ENCODE peak calls at places on chromosomes 2 and 18, in five cellular contexts. W is suprapubic skin, E is sigmoid colon, P is HL-60, U is GM23338. A is an unnamed sample. For H3K27me3, the result is how much of the 10 kb centered on the place peaks cover.

GRCh38 chr2:64779117-64779690 is 125.5 kb upstream of the SERTAD2 start:
- DNase-seq in U (no peak), E (no peak), P (no peak), W (no peak), A (no peak)

GRCh38 chr2:148273158-148273691 is 252.3 kb downstream of the MBD5 start:
- DNase-seq in W (no peak), P (no peak), E (no peak), U (peak), A (no peak)

GRCh38 chr2:69807821-69808540 is 21.5 kb upstream of the GMCL1 start:
- DNase-seq in U (no peak), E (no peak), W (no peak), P (no peak), A (no peak)

GRCh38 chr2:128563348-128563687 is 244.7 kb upstream of the HS6ST1 start:
- DNase-seq in W (peak), U (no peak), P (no peak), E (peak), A (peak)

GRCh38 chr2:215793747-215794595 is 219.4 kb downstream of the MREG start:
- DNase-seq in P (peak), U (no peak), E (no peak), W (no peak), A (no peak)

GRCh38 chr18:24142376-24142775 is 3.5 kb downstream of the CABYR start:
- DNase-seq in W (no peak), P (no peak), E (no peak), U (no peak), A (no peak)

GRCh38 chr2:42030196-42030759 is 17.5 kb upstream of the PKDCC start:
- DNase-seq in W (no peak), E (no peak), P (no peak), U (peak), A (no peak)

GRCh38 chr2:43105586-43106562 is 120.5 kb downstream of the ZFP36L2 start:
- DNase-seq in P (peak), E (peak), U (peak), W (peak), A (peak)

GRCh38 chr18:75782826-75783225 is 355.3 kb upstream of the SMIM21 start:
- DNase-seq in W (no peak), P (no peak), E (no peak), U (no peak), A (no peak)

GRCh38 chr2:214881647-214882205 is 72.2 kb upstream of the BARD1 start:
- DNase-seq in U (no peak), W (no peak), P (no peak), E (no peak), A (no peak)

GRCh38 chr2:178250429-178250828 is 56.1 kb downstream of the OSBPL6 start:
- DNase-seq in E (no peak), W (no peak), P (no peak), U (no peak), A (no peak)

GRCh38 chr2:104702451-104702850 is 151.5 kb upstream of the POU3F3 start:
- DNase-seq in W (no peak), U (peak), E (no peak), P (no peak), A (no peak)

GRCh38 chr18:79950440-79951341 is 762 bp downstream of the SLC66A2 start:
- DNase-seq in E (peak), U (peak), P (no peak), W (peak), A (peak)

GRCh38 chr18:10419420-10420103 is 34.9 kb upstream of the APCDD1 start:
- DNase-seq in W (no peak), P (no peak), E (no peak), U (no peak), A (no peak)

GRCh38 chr2:237922641-237923361 is 44.0 kb upstream of the UBE2F start:
- DNase-seq in P (no peak), U (no peak), E (peak), W (no peak), A (no peak)

GRCh38 chr2:74461187-74462053 is 3.2 kb downstream of the WBP1 start:
- DNase-seq in W (no peak), P (no peak), E (no peak), U (peak), A (no peak)

GRCh38 chr18:23380001-23380550 is 73.0 kb upstream of the RIOK3 start:
- DNase-seq in W (no peak), E (no peak), U (peak), P (no peak), A (peak)

GRCh38 chr2:18402888-18403287 is 157.6 kb downstream of the RDH14 start:
- DNase-seq in P (no peak), U (no peak), E (no peak), W (no peak), A (no peak)

GRCh38 chr2:31347788-31348187 is 66.8 kb downstream of the XDH start:
- DNase-seq in P (no peak), U (peak), W (no peak), E (no peak), A (no peak)

GRCh38 chr18:63897072-63897471 is 9.6 kb downstream of the SERPINB2 start:
- DNase-seq in U (no peak), E (no peak), W (no peak), P (no peak), A (no peak)

GRCh38 chr18:10213526-10213925 is 240.9 kb upstream of the APCDD1 start:
- DNase-seq in U (no peak), W (no peak), E (no peak), P (peak), A (peak)

DNA sequence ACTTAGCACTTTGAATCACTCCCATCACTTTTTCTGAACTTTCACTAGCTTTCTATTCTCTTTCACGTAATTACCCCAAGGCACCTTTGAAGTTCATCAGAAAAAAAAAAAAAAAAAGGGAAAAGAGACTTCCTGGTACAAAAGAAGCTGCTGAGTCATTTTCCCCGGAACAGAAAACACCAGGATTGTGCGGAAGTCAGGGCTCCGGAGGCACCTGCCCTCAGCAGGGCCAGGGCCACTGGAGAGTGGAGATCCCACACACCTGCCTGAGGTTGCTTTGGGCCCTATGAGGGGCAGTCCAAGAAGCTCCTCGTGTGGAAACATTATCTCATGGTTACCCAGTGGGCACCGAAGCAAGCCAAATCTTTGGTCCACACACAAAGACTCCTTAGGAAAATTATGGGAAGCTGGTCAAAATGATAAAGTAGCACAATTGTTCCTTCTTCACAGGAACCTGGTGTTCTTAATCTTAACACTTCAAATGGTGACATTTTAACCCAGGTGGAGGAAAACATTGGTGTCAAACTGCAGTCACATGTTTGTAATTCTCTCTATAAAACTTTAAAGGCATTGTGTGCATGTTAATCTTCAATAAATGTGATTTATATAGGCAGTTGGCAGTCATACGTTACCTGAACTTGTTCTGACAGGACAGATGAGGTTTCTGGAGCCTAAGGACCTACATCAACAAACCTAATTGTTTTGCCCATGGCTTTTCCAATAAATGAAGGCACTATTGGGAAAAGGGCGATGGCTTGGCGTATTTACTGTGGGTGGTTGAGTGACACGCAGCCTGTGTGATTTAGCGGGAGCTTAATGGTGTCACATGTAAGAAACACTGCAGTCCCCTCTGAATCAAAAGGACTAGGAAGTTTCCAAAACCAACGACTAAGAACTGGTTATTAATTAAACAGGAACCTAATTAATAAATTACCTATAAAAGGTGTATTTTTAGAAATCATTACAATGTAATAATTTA is 23.4 kb upstream of the FAM110C start:
- DNase-seq in P (no peak), U (peak), W (no peak), E (no peak), A (no peak)
- TF ChIP-seq POLR2AphosphoS5 in P (no peak), U (no peak), W (no peak), E (no peak), A (no peak)

GRCh38 chr18:37253424-37254255 is 312.0 kb downstream of the CELF4 start:
- DNase-seq in P (no peak), U (peak), W (no peak), E (no peak), A (no peak)

GRCh38 chr18:37252854-37253396 is 312.7 kb downstream of the CELF4 start:
- DNase-seq in U (peak), W (no peak), E (no peak), P (no peak), A (no peak)

GRCh38 chr18:37254973-37255372 is 310.6 kb downstream of the CELF4 start:
- DNase-seq in W (no peak), P (no peak), E (no peak), U (no peak), A (no peak)

GRCh38 chr18:37252342-37252741 is 313.3 kb downstream of the CELF4 start:
- DNase-seq in U (no peak), W (peak), P (no peak), E (no peak), A (no peak)

GRCh38 chr18:37254256-37254880 is 311.2 kb downstream of the CELF4 start:
- DNase-seq in P (no peak), W (no peak), U (peak), E (no peak), A (no peak)
- H3K27me3 ChIP-seq in P (half or more), W (half or more), U (under half), E (under half), A (under half)

DNA sequence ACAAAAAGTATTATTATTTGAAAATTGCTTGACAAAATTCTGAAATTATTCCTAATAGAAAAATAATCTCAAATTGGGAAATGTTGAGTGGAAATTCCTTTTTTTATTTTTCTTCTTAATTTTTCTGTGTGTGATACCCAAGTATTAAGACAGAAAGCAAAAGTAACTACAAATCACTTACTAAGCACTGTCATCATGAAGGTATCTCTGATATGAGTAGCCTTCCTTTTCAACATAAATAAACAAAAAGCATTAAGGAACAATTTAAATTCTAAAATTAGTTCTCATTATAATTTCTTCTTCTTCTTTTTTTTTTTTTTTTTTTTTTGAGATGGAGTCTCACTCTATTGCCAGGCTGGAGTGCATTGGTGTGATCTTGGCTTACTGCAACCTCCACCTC is 174.2 kb upstream of the RBMS1 start:
- DNase-seq in U (no peak), E (no peak), P (no peak), W (no peak), A (no peak)
- TF ChIP-seq POLR2AphosphoS5 in U (no peak), E (no peak), P (no peak), W (no peak), A (no peak)

GRCh38 chr2:111029135-111029927 is 91.4 kb upstream of the BCL2L11 start:
- DNase-seq in P (peak), U (peak), W (no peak), E (no peak), A (peak)

GRCh38 chr2:111031546-111032484 is 88.9 kb upstream of the BCL2L11 start:
- DNase-seq in W (no peak), P (no peak), U (no peak), E (no peak), A (no peak)

GRCh38 chr2:111025288-111025687 is 95.4 kb upstream of the BCL2L11 start:
- DNase-seq in U (no peak), P (no peak), E (no peak), W (no peak), A (no peak)

GRCh38 chr2:111030271-111030891 is 90.3 kb upstream of the BCL2L11 start:
- DNase-seq in W (no peak), P (no peak), U (no peak), E (no peak), A (no peak)

DNA sequence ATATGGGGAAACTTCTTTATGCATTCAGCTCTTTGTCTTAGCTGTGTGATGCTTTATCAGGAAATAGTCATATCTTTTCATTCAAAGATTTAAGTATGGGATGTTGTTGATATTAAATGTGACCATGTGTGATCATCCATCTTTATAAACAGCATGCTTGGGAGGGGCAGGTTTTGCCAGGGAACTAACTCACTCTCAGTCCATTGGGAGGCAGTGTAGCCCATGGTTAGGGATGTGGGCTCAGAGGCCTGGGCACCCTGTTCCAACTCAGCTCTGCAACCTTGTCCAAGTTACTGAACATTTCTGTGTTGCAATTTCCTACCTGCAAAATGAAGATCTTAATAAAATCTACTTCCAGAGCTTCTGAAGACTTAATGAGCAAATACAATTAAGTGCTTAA is 92.0 kb upstream of the BCL2L11 start:
- DNase-seq in P (no peak), E (no peak), U (peak), W (no peak), A (no peak)
- H3K27me3 ChIP-seq in P (under half), E (under half), U (under half), W (under half), A (under half)

A was measured in upper lobe of left lung.